ENCODE peak calls at places on chromosomes 11 and 22, in seven cellular contexts. A is neuronal stem cell; F is suprapubic skin; D is Right ventricle myocardium inferior; G is NCI-H1436; T is activated naive CD8-positive, alpha-beta T cell treated with anti-CD3 and anti-CD28 coated beads, Interleukin-2, amount 50 U/mL, for 24 hours; J is posterior cingulate gyrus. H is an unnamed sample.
A peak's percentile ranks its signal among the peaks of the same experiment; 100 is the strongest.

GRCh38 chr22:16960220-16960883 is 47.7 kb downstream of the GAB4 start:
- DNase-seq in A (no peak), F (no peak), D (no peak), G (no peak), T (no peak), J (no peak), H (no peak)

GRCh38 chr11:10909141-10909883 is 51.5 kb upstream of the ZBED5 start:
- DNase-seq in A (no peak), F (no peak), D (no peak), G (no peak), T (no peak), J (no peak), H (no peak)

GRCh38 chr11:125944350-125945010 is 1.4 kb upstream of the VSIG10L2 start:
- DNase-seq in A (no peak), F (no peak), D (no peak), G (no peak), T (no peak), J (no peak), H (no peak)

GRCh38 chr22:30968015-30968923 is at the start of gene MORC2:
- DNase-seq in A (peak; percentile 20), F (peak; percentile 79), D (peak; percentile 87), G (peak; percentile 33), T (no peak), J (peak; percentile 27), H (no peak)

GRCh38 chr22:31281733-31282132 is 10.6 kb downstream of the PIK3IP1 start:
- DNase-seq in A (no peak), F (no peak), D (no peak), G (no peak), T (no peak), J (no peak), H (no peak)

GRCh38 chr11:129814244-129814992 is 1.2 kb upstream of the TMEM45B start:
- DNase-seq in A (no peak), F (no peak), D (peak; percentile 56), G (no peak), T (peak; percentile 74), J (no peak), H (no peak)

GRCh38 chr11:45657496-45658260 is 7.7 kb downstream of the CHST1 start:
- DNase-seq in A (no peak), F (peak; percentile 44), D (no peak), G (no peak), T (no peak), J (no peak), H (no peak)

GRCh38 chr11:35173011-35173511 is 34.1 kb downstream of the CD44 start:
- DNase-seq in A (no peak), F (no peak), D (peak; percentile 73), G (no peak), T (no peak), J (no peak), H (no peak)

GRCh38 chr11:13008625-13009475 is at the start of gene RASSF10:
- DNase-seq in A (peak; percentile 80), F (no peak), D (no peak), G (peak; percentile 80), T (peak; percentile 22), J (no peak), H (no peak)

GRCh38 chr22:41481131-41481830 is 12.4 kb downstream of the ACO2 start:
- DNase-seq in A (no peak), F (no peak), D (no peak), G (no peak), T (no peak), J (no peak), H (no peak)

GRCh38 chr22:17369553-17370035 is 334 bp downstream of the CECR2 start:
- DNase-seq in A (peak; percentile 57), F (peak; percentile 60), D (no peak), G (no peak), T (peak; percentile 30), J (no peak), H (peak; percentile 34)

GRCh38 chr22:50621948-50622722 is 5.8 kb downstream of the ARSA start:
- DNase-seq in A (no peak), F (no peak), D (no peak), G (no peak), T (peak; percentile 42), J (no peak), H (no peak)

GRCh38 chr11:9906043-9906791 is 242.3 kb downstream of the SWAP70 start:
- DNase-seq in A (no peak), F (no peak), D (no peak), G (no peak), T (no peak), J (no peak), H (no peak)

GRCh38 chr11:76610371-76610770 is 60.2 kb downstream of the LRRC32 start:
- DNase-seq in A (no peak), F (no peak), D (peak; percentile 40), G (no peak), T (no peak), J (no peak), H (no peak)

GRCh38 chr11:115193931-115194797 is 310.1 kb downstream of the CADM1 start:
- DNase-seq in A (no peak), F (no peak), D (no peak), G (no peak), T (no peak), J (no peak), H (no peak)

GRCh38 chr11:45107051-45107450 is 39.4 kb upstream of the PRDM11 start:
- DNase-seq in A (no peak), F (peak; percentile 48), D (no peak), G (no peak), T (no peak), J (no peak), H (no peak)

GRCh38 chr11:43708776-43709175 is 28.2 kb downstream of the HSD17B12 start:
- DNase-seq in A (no peak), F (no peak), D (no peak), G (no peak), T (no peak), J (no peak), H (no peak)

GRCh38 chr11:113481672-113482071 is 6.5 kb upstream of the DRD2 start:
- DNase-seq in A (no peak), F (no peak), D (no peak), G (no peak), T (no peak), J (no peak), H (no peak)

GRCh38 chr11:47443028-47443700 is 5.8 kb downstream of the RAPSN start:
- DNase-seq in A (no peak), F (no peak), D (no peak), G (peak; percentile 61), T (no peak), J (peak; percentile 28), H (no peak)

H was measured in substantia nigra.